ENCODE peak calls at places on chromosomes 6 and 20, in eight cellular contexts. Z, S, B, L, X, M, Y and T are unnamed samples.
A peak's percentile ranks its signal among the peaks of the same experiment; 100 is the strongest.

GRCh38 chr20:25580711-25581110 is 4.6 kb downstream of the NINL start:
- DNase-seq in X (no peak), B (no peak), S (no peak), Z (no peak), L (no peak), M (no peak), Y (no peak), T (peak; percentile 7)

GRCh38 chr6:27296106-27296783 is 15.8 kb downstream of the POM121L2 start:
- DNase-seq in S (peak; percentile 41), L (no peak), Y (no peak), B (peak; percentile 36), M (no peak), Z (no peak), X (no peak), T (peak; percentile 53)

GRCh38 chr6:161407581-161407980 is 133.7 kb upstream of the AGPAT4 start:
- DNase-seq in X (no peak), S (no peak), Z (no peak), Y (peak; percentile 24), M (no peak), L (no peak), B (peak; percentile 86), T (peak; percentile 89)

GRCh38 chr20:63567382-63568169 is 6.5 kb downstream of the HELZ2 start:
- DNase-seq in S (no peak), Z (peak; percentile 57), L (no peak), Y (no peak), B (no peak), M (no peak), X (no peak), T (no peak)

GRCh38 chr6:151376440-151376839 is 14.9 kb downstream of the ZBTB2 start:
- DNase-seq in L (no peak), M (no peak), S (no peak), Y (no peak), B (no peak), Z (no peak), X (no peak), T (no peak)

GRCh38 chr6:164184410-164184809 is 769.9 kb downstream of the QKI start:
- DNase-seq in Z (no peak), X (no peak), B (no peak), Y (no peak), L (no peak), S (no peak), M (no peak), T (no peak)

GRCh38 chr20:21156266-21156665 is 30.4 kb downstream of the KIZ start:
- DNase-seq in Y (peak; percentile 34), S (no peak), X (no peak), B (peak; percentile 58), L (no peak), Z (no peak), M (no peak), T (peak; percentile 73)

GRCh38 chr6:43074847-43075741 is 1.0 kb upstream of the PTK7 start:
- DNase-seq in S (no peak), Z (peak; percentile 22), L (no peak), M (no peak), Y (peak; percentile 84), B (peak; percentile 88), X (no peak), T (peak; percentile 84)

GRCh38 chr6:69915346-69915745 is 49.0 kb downstream of the COL19A1 start:
- DNase-seq in L (no peak), S (no peak), Y (no peak), X (no peak), B (no peak), Z (no peak), M (no peak), T (no peak)

GRCh38 chr6:110529355-110529754 is 52.9 kb upstream of the SLC22A16 start:
- DNase-seq in S (no peak), M (no peak), Z (no peak), L (no peak), Y (no peak), X (no peak), B (peak; percentile 68), T (peak; percentile 90)

GRCh38 chr6:27228963-27229477 is 18.5 kb upstream of the PRSS16 start:
- DNase-seq in X (no peak), B (no peak), Z (no peak), Y (no peak), M (no peak), S (no peak), L (no peak), T (no peak)

GRCh38 chr6:157656437-157657005 is 166.5 kb upstream of the SNX9 start:
- DNase-seq in Y (peak; percentile 15), L (peak; percentile 19), S (no peak), B (peak; percentile 24), M (no peak), X (no peak), Z (no peak), T (peak; percentile 43)

GRCh38 chr6:43035495-43036194 is 14.2 kb downstream of the RRP36 start:
- DNase-seq in L (no peak), Z (no peak), Y (no peak), B (no peak), X (no peak), S (no peak), M (no peak), T (no peak)

GRCh38 chr6:139883776-139884175 is 509.3 kb upstream of the CITED2 start:
- DNase-seq in L (no peak), B (no peak), M (no peak), S (no peak), X (no peak), Y (no peak), Z (no peak), T (peak; percentile 20)

GRCh38 chr6:36914227-36914794 is 28.6 kb downstream of the C6orf89 start:
- DNase-seq in B (peak; percentile 34), M (no peak), Y (no peak), L (no peak), S (no peak), X (no peak), Z (peak; percentile 92), T (peak; percentile 49)

GRCh38 chr6:142570221-142570671 is 268.4 kb downstream of the ADGRG6 start:
- DNase-seq in M (no peak), Z (no peak), L (no peak), X (no peak), B (peak; percentile 22), Y (peak; percentile 15), S (no peak), T (peak; percentile 49)

GRCh38 chr6:87115402-87116135 is 20.7 kb upstream of the CGA start:
- DNase-seq in S (no peak), B (no peak), M (no peak), L (no peak), Y (no peak), Z (no peak), X (no peak), T (no peak)